ENCODE peak calls at places on chromosome 19, in six cellular contexts. Q, C, I, Y, K and L are unnamed samples.

GRCh38 chr19:17719730-17720486 is 628 bp downstream of the MAP1S start:
- DNase-seq in K (no peak), I (peak), Q (peak), C (peak), Y (peak), L (no peak)

GRCh38 chr19:4657262-4657661 is 12.9 kb downstream of the MYDGF start:
- DNase-seq in K (no peak), Y (no peak), Q (no peak), C (no peak), I (no peak), L (no peak)

GRCh38 chr19:6108721-6109633 is 1.3 kb downstream of the RFX2 start:
- DNase-seq in I (peak), Y (peak), C (peak), K (no peak), Q (no peak), L (no peak)

GRCh38 chr19:51365211-51366049 is 758 bp downstream of the ETFB start:
- DNase-seq in C (no peak), Q (peak), Y (peak), K (no peak), I (peak), L (no peak)

GRCh38 chr19:50427997-50428425 is 4.7 kb upstream of the MYBPC2 start:
- DNase-seq in Q (no peak), C (no peak), Y (peak), I (peak), K (no peak), L (no peak)

GRCh38 chr19:44341794-44342193 is 14.7 kb downstream of the ZNF112 start:
- DNase-seq in Q (no peak), I (no peak), Y (no peak), K (no peak), C (no peak), L (no peak)

GRCh38 chr19:18227781-18228271 is 1.6 kb upstream of the PDE4C start:
- DNase-seq in K (no peak), C (no peak), I (no peak), Q (no peak), Y (no peak), L (no peak)

GRCh38 chr19:51807111-51807701 is 12.2 kb downstream of the FPR3 start:
- DNase-seq in Q (peak), Y (no peak), I (peak), C (no peak), K (no peak), L (no peak)

GRCh38 chr19:2286402-2287140 is 4.6 kb upstream of the PEAK3 start:
- DNase-seq in I (no peak), Y (no peak), K (no peak), C (no peak), Q (no peak), L (no peak)

GRCh38 chr19:16566161-16566560 is 6.1 kb downstream of the SLC35E1 start:
- DNase-seq in K (peak), I (no peak), Q (no peak), Y (peak), C (no peak), L (no peak)

GRCh38 chr19:49746206-49746958 is 16.7 kb downstream of the TSKS start:
- DNase-seq in I (no peak), Y (peak), Q (no peak), K (peak), C (no peak), L (no peak)

GRCh38 chr19:1490020-1490310 is 185 bp downstream of the PCSK4 start:
- DNase-seq in Y (no peak), C (no peak), Q (no peak), I (no peak), K (no peak), L (no peak)

GRCh38 chr19:44648536-44649370 is 5.0 kb downstream of the PVR start:
- DNase-seq in I (peak), Y (no peak), K (no peak), C (no peak), Q (no peak), L (peak)

GRCh38 chr19:18915639-18916038 is 3.5 kb downstream of the COPE start:
- DNase-seq in Y (peak), C (no peak), Q (peak), I (peak), K (no peak), L (peak)